ENCODE peak calls at places on chromosomes 11 and 22, in eight cellular contexts. T is testis, C is psoas muscle, G is heart right ventricle, U is sigmoid colon, L is spleen, Z is tibial artery, Q is HCT116. I is an unnamed sample. For H3K4me1, the result is how much of the 10 kb centered on the place peaks cover.

GRCh38 chr11:134346976-134347350 is 15.2 kb downstream of the GLB1L2 start:
- DNase-seq in T (peak), C (no peak), G (no peak), U (no peak), L (no peak), Z (no peak), Q (no peak), I (no peak)

GRCh38 chr11:123523539-123523938 is 93.5 kb downstream of the GRAMD1B start:
- DNase-seq in T (no peak), C (no peak), G (no peak), U (no peak), L (no peak), Z (no peak), Q (no peak), I (no peak)

GRCh38 chr11:111672949-111673348 is 70.7 kb downstream of the SIK2 start:
- DNase-seq in T (no peak), C (no peak), G (no peak), U (no peak), L (no peak), Z (no peak), Q (no peak), I (no peak)

GRCh38 chr11:116808262-116809175 is 14.6 kb downstream of the APOA4 start:
- DNase-seq in T (no peak), C (no peak), G (no peak), U (peak), L (no peak), Z (no peak), Q (no peak), I (no peak)

GRCh38 chr11:2140411-2141400 is 1.5 kb upstream of the IGF2 start:
- DNase-seq in T (no peak), C (peak), G (no peak), U (no peak), L (no peak), Z (no peak), Q (no peak), I (no peak)

GRCh38 chr11:72598901-72599300 is 75.3 kb downstream of the PDE2A start:
- DNase-seq in T (peak), C (peak), G (peak), U (peak), L (no peak), Z (no peak), Q (no peak), I (peak)

GRCh38 chr11:117882539-117882938 is 6.1 kb upstream of the FXYD6 start:
- DNase-seq in T (no peak), C (no peak), G (no peak), U (peak), L (no peak), Z (no peak), Q (no peak), I (no peak)

GRCh38 chr11:64858467-64859401 is 14.3 kb upstream of the CDC42BPG start:
- DNase-seq in T (peak), C (peak), G (peak), U (peak), L (peak), Z (no peak), Q (no peak), I (peak)

GRCh38 chr11:57224537-57224936 is 12.5 kb downstream of the APLNR start:
- DNase-seq in T (no peak), C (no peak), G (no peak), U (no peak), L (no peak), Z (no peak), Q (no peak), I (no peak)

GRCh38 chr22:43002198-43002577 is 12.8 kb downstream of the PACSIN2 start:
- DNase-seq in T (no peak), C (no peak), G (no peak), U (peak), L (no peak), Z (no peak), Q (no peak), I (no peak)
- H3K4me1 ChIP-seq in T (under half), C (under half), G (under half), U (half or more), L (half or more), Z (half or more), Q (half or more), I (half or more)

DNA sequence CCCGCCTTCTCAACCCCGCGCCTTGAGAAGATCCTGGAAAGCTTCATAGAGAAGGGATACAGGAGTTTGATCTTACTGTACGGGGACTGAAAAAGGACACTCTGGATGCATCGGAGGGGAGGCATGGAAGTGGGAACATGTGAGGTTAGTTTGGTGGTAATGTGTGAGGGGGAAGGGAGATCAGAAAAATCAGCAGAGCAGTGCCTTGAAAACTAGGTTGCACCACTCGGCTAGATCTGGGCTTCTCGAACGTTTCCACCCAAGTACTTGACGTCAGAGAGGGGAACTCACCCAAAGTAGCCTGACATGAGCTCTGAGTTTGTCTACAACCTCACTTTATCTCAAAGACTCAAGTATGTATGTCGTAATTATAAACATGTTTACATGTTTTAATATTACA is 14.5 kb downstream of the USP35 start:
- DNase-seq in T (no peak), C (no peak), G (no peak), U (peak), L (peak), Z (no peak), Q (no peak), I (no peak)
- H3K27ac ChIP-seq in T (no peak), C (no peak), G (no peak), U (no peak), L (peak), Z (no peak), Q (no peak), I (no peak)

GRCh38 chr11:8682219-8683114 is at the start of the genes RPL27A and TRIM66:
- DNase-seq in T (peak), C (peak), G (peak), U (peak), L (peak), Z (peak), Q (peak), I (peak)
- TF ChIP-seq CTCF in T (no peak), C (no peak), G (peak), U (peak), L (peak), Z (no peak), Q (no peak), I (peak)

GRCh38 chr22:32830473-32830872 is 29.0 kb downstream of the TIMP3 start:
- DNase-seq in T (no peak), C (peak), G (peak), U (peak), L (peak), Z (peak), Q (no peak), I (peak)
- H3K4me1 ChIP-seq in T (under half), C (under half), G (half or more), U (half or more), L (half or more), Z (half or more), Q (under half), I (half or more)

GRCh38 chr22:48337957-48338792 is 1489.5 kb downstream of the BRD1 start:
- DNase-seq in T (no peak), C (peak), G (no peak), U (peak), L (peak), Z (no peak), Q (no peak), I (no peak)
- H3K27ac ChIP-seq in T (no peak), C (no peak), G (no peak), U (no peak), L (no peak), Z (no peak), Q (no peak), I (no peak)